ENCODE peak calls at places on chromosome 22, in eight cellular contexts. I, O, Z, G, B, E, U and M are unnamed samples.

GRCh38 chr22:48940266-48940987 is 887.2 kb downstream of the BRD1 start:
- DNase-seq in I (no peak), O (no peak), Z (no peak), G (no peak), B (peak), E (no peak), U (peak), M (no peak)

GRCh38 chr22:35212020-35212419 is 45.3 kb upstream of the HMGXB4 start:
- DNase-seq in I (no peak), O (no peak), Z (no peak), G (no peak), B (peak), E (no peak), U (no peak), M (peak)

GRCh38 chr22:35172452-35172851 is 84.8 kb upstream of the HMGXB4 start:
- DNase-seq in I (no peak), O (no peak), Z (no peak), G (no peak), B (no peak), E (no peak), U (no peak), M (no peak)

GRCh38 chr22:43081968-43082367 is 7.2 kb downstream of the TTLL1 start:
- DNase-seq in I (no peak), O (no peak), Z (no peak), G (no peak), B (no peak), E (no peak), U (no peak), M (no peak)

GRCh38 chr22:43014062-43014875 is 680 bp downstream of the PACSIN2 start:
- DNase-seq in I (peak), O (no peak), Z (peak), G (peak), B (peak), E (no peak), U (peak), M (peak)

GRCh38 chr22:31400023-31400397 is 606 bp downstream of the DRG1 start:
- DNase-seq in I (no peak), O (no peak), Z (no peak), G (no peak), B (no peak), E (no peak), U (peak), M (no peak)

GRCh38 chr22:46528121-46528610 is 9.3 kb downstream of the CELSR1 start:
- DNase-seq in I (no peak), O (no peak), Z (no peak), G (no peak), B (no peak), E (peak), U (no peak), M (no peak)

GRCh38 chr22:42645341-42645937 is 3.8 kb downstream of the CYB5R3 start:
- DNase-seq in I (no peak), O (no peak), Z (peak), G (no peak), B (peak), E (no peak), U (no peak), M (peak)

GRCh38 chr22:35448552-35448922 is 48.6 kb downstream of the MCM5 start:
- DNase-seq in I (no peak), O (no peak), Z (no peak), G (no peak), B (no peak), E (no peak), U (no peak), M (no peak)

GRCh38 chr22:32541481-32541880 is 66.9 kb downstream of the FBXO7 start:
- DNase-seq in I (peak), O (no peak), Z (no peak), G (no peak), B (no peak), E (no peak), U (no peak), M (no peak)

GRCh38 chr22:35955546-35955945 is 73.1 kb downstream of the RBFOX2 start:
- DNase-seq in I (no peak), O (no peak), Z (no peak), G (no peak), B (no peak), E (no peak), U (no peak), M (no peak)

GRCh38 chr22:26460202-26460601 is 23.4 kb downstream of the HPS4 start:
- DNase-seq in I (no peak), O (no peak), Z (no peak), G (no peak), B (no peak), E (no peak), U (no peak), M (no peak)

GRCh38 chr22:25021976-25022711 is 69.6 kb downstream of the KIAA1671 start:
- DNase-seq in I (no peak), O (no peak), Z (no peak), G (no peak), B (no peak), E (no peak), U (no peak), M (no peak)

GRCh38 chr22:36356708-36357694 is 30.8 kb downstream of the MYH9 start:
- DNase-seq in I (no peak), O (no peak), Z (no peak), G (no peak), B (no peak), E (no peak), U (no peak), M (no peak)

GRCh38 chr22:49657275-49657973 is 170.2 kb downstream of the BRD1 start:
- DNase-seq in I (peak), O (peak), Z (peak), G (no peak), B (peak), E (no peak), U (peak), M (peak)

GRCh38 chr22:46415816-46416536 is 80.5 kb downstream of the TRMU start:
- DNase-seq in I (no peak), O (no peak), Z (no peak), G (no peak), B (no peak), E (no peak), U (no peak), M (no peak)

GRCh38 chr22:36385491-36386350 is 2.0 kb downstream of the MYH9 start:
- DNase-seq in I (peak), O (no peak), Z (no peak), G (peak), B (peak), E (no peak), U (peak), M (peak)

GRCh38 chr22:49829044-49829719 is 1.5 kb upstream of the BRD1 start:
- DNase-seq in I (no peak), O (no peak), Z (no peak), G (no peak), B (no peak), E (no peak), U (no peak), M (no peak)

GRCh38 chr22:49957826-49958461 is 2.6 kb upstream of the PIM3 start:
- DNase-seq in I (no peak), O (no peak), Z (no peak), G (no peak), B (peak), E (no peak), U (peak), M (no peak)

GRCh38 chr22:35539487-35539886 is 1.1 kb upstream of the RASD2 start:
- DNase-seq in I (no peak), O (no peak), Z (no peak), G (no peak), B (no peak), E (no peak), U (no peak), M (no peak)

GRCh38 chr22:46046299-46046685 is 69.3 kb upstream of the WNT7B start:
- DNase-seq in I (peak), O (peak), Z (no peak), G (no peak), B (no peak), E (no peak), U (peak), M (no peak)

GRCh38 chr22:31734512-31734911 is 15.4 kb downstream of the PRR14L start:
- DNase-seq in I (peak), O (no peak), Z (no peak), G (no peak), B (no peak), E (no peak), U (no peak), M (no peak)

GRCh38 chr22:24744638-24745037 is 29.9 kb downstream of the PIWIL3 start:
- DNase-seq in I (no peak), O (no peak), Z (no peak), G (no peak), B (no peak), E (no peak), U (no peak), M (no peak)

GRCh38 chr22:47116426-47117341 is 354.2 kb downstream of the TBC1D22A start:
- DNase-seq in I (no peak), O (no peak), Z (no peak), G (no peak), B (no peak), E (no peak), U (no peak), M (no peak)

GRCh38 chr22:47205562-47205961 is 443.1 kb downstream of the TBC1D22A start:
- DNase-seq in I (no peak), O (no peak), Z (no peak), G (no peak), B (peak), E (no peak), U (no peak), M (no peak)

GRCh38 chr22:49546811-49547585 is 280.7 kb downstream of the BRD1 start:
- DNase-seq in I (peak), O (no peak), Z (no peak), G (no peak), B (no peak), E (no peak), U (no peak), M (no peak)

GRCh38 chr22:46754110-46754799 is 8.2 kb upstream of the TBC1D22A start:
- DNase-seq in I (peak), O (peak), Z (peak), G (peak), B (peak), E (peak), U (peak), M (peak)

GRCh38 chr22:35961480-35961902 is 67.1 kb downstream of the RBFOX2 start:
- DNase-seq in I (no peak), O (no peak), Z (peak), G (no peak), B (no peak), E (peak), U (no peak), M (no peak)

GRCh38 chr22:48673806-48674500 is 1153.7 kb downstream of the BRD1 start:
- DNase-seq in I (no peak), O (no peak), Z (no peak), G (no peak), B (no peak), E (no peak), U (no peak), M (no peak)

GRCh38 chr22:17257091-17257490 is 37.9 kb upstream of the ADA2 start:
- DNase-seq in I (no peak), O (no peak), Z (no peak), G (no peak), B (no peak), E (no peak), U (no peak), M (no peak)

GRCh38 chr22:49303061-49303735 is 524.5 kb downstream of the BRD1 start:
- DNase-seq in I (peak), O (no peak), Z (no peak), G (peak), B (peak), E (no peak), U (no peak), M (no peak)

GRCh38 chr22:26517429-26517828 is 5.2 kb upstream of the TFIP11 start:
- DNase-seq in I (no peak), O (no peak), Z (no peak), G (no peak), B (no peak), E (no peak), U (no peak), M (no peak)

GRCh38 chr22:43090130-43090789 is 1.1 kb upstream of the TTLL1 start:
- DNase-seq in I (peak), O (no peak), Z (peak), G (no peak), B (peak), E (peak), U (peak), M (peak)

GRCh38 chr22:43060213-43060612 is 29.0 kb downstream of the TTLL1 start:
- DNase-seq in I (peak), O (no peak), Z (no peak), G (no peak), B (peak), E (no peak), U (peak), M (peak)

GRCh38 chr22:25987948-25988347 is 181.3 kb upstream of the SEZ6L start:
- DNase-seq in I (no peak), O (no peak), Z (no peak), G (no peak), B (no peak), E (no peak), U (no peak), M (no peak)

GRCh38 chr22:35484651-35485372 is 55.8 kb upstream of the RASD2 start:
- DNase-seq in I (no peak), O (no peak), Z (no peak), G (no peak), B (no peak), E (no peak), U (no peak), M (no peak)

GRCh38 chr22:46604306-46604690 is 15.9 kb upstream of the GRAMD4 start:
- DNase-seq in I (peak), O (no peak), Z (peak), G (no peak), B (no peak), E (no peak), U (peak), M (peak)

GRCh38 chr22:39501644-39502108 is 414 bp upstream of the MIEF1 start:
- DNase-seq in I (no peak), O (no peak), Z (no peak), G (no peak), B (no peak), E (no peak), U (no peak), M (no peak)

GRCh38 chr22:39502789-39503464 is 837 bp downstream of the MIEF1 start:
- DNase-seq in I (no peak), O (no peak), Z (no peak), G (no peak), B (no peak), E (no peak), U (no peak), M (peak)

GRCh38 chr22:39504071-39504470 is 2.0 kb downstream of the MIEF1 start:
- DNase-seq in I (no peak), O (no peak), Z (no peak), G (no peak), B (no peak), E (no peak), U (no peak), M (no peak)

GRCh38 chr22:39503590-39503989 is 1.5 kb downstream of the MIEF1 start:
- DNase-seq in I (no peak), O (no peak), Z (no peak), G (no peak), B (no peak), E (no peak), U (no peak), M (peak)

DNA sequence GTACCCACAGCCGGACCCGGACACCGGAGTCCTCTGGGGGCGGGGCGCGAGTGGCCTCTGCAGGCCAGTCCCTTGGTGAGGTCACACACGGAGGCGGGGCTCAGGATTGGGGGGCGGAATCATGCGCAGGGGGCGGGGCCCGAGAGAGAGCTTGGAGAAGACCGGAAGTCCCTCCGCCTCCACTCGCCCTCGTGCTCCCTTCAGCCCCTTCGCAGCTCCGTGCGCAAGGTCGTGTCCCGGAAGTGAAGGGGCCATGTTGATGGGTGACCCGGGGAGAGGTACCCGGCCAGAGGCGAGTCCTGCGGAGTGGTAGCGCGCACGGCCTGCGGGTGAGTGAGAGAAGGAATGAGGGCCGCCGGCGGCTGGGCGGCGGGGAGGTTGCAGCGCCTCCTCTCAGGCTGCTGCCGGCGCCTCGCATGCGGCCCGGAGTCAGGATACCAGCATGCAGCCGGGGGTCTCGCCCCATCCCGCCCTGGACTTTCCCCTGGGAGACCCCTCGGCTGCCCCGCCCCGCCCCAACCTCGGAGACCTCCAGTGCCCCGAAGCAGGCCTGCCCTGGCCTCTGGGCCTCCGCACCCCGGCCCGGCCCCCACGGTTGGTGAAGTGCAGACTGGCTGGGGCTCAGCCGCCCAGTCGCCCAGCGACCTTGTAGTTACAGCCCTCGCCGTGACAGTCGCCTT is at the start of gene MIEF1:
- DNase-seq in I (peak), O (peak), Z (peak), G (peak), B (peak), E (peak), U (peak), M (peak)
- TF ChIP-seq POLR2A in I (peak), O (no peak), Z (peak), G (peak), B (no peak), E (peak), U (peak), M (peak)

GRCh38 chr22:29454186-29454745 is 15.9 kb downstream of the RFPL1 start:
- DNase-seq in I (peak), O (no peak), Z (no peak), G (no peak), B (no peak), E (no peak), U (no peak), M (no peak)
- TF ChIP-seq POLR2A in I (no peak), O (no peak), Z (no peak), G (no peak), B (no peak), E (no peak), U (no peak), M (no peak)

DNA sequence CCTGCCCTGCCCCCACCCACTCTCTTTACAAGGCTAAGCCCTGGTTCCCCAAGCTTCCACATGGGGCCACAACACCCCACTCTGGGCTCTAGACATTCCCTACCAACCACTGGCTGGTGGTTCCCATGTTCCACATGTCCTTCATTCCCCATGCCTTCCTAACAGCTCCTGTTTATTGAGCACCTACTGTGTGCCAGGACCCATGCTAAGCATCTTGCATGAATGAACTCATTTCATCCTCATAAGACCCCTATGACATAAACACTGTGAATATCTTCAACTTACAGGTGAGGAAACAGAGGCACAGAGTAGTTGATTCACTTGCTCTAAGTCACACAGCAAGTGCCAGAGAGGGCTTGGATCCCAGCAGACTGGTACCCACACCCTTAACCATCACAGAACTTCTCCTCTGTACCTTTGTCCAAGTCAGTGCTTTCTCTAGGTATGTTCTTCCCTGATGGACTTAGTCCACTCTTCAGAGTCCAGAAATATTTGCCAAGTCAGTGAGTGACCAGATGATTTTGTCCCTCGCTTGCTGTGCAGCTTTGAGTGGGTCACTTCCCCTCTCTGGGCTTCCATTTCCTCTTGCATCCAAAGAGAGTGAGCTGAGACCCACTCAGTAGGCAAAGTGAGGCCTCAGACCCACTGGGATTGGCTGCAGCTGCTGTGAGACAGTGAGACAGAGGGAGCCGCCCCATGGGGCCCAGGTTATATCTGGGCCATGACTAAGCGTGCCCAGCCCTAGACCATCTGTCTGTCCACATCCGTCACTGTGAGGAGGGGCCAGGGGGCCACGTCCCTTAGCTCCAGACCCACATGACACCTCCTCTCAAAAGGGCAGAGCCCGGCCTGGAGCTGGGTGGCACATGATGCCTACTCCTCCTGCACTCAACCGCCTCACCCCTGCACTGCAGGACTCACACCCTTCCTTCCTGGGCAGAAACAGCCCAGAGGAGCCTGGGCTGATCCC is 132.4 kb downstream of the MN1 start:
- DNase-seq in I (peak), O (no peak), Z (peak), G (no peak), B (no peak), E (peak), U (peak), M (peak)
- TF ChIP-seq POLR2A in I (no peak), O (no peak), Z (peak), G (no peak), B (no peak), E (no peak), U (no peak), M (peak)

DNA sequence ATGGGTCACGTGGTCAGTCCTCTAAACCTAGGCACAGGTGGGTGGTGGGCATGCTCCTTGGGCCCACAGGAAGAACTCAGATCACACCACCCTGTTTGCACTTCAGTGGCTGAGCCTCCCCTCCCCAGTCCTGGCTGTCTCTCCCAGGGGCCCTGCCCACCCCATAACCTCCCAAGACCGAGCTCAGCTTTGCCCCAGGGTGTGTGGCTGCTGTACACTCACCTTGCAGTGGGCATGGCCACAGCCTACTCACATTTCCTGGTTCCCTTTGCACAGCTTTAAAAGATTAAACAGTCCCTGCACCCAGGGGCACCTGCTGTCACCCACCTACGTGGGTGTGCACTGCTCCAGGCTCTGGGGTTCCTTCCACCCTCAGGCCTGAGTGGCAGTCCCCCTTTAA is 13.8 kb downstream of the TRIOBP start:
- DNase-seq in I (no peak), O (no peak), Z (no peak), G (no peak), B (no peak), E (no peak), U (no peak), M (no peak)
- TF ChIP-seq POLR2A in I (no peak), O (no peak), Z (no peak), G (no peak), B (no peak), E (no peak), U (no peak), M (no peak)

DNA sequence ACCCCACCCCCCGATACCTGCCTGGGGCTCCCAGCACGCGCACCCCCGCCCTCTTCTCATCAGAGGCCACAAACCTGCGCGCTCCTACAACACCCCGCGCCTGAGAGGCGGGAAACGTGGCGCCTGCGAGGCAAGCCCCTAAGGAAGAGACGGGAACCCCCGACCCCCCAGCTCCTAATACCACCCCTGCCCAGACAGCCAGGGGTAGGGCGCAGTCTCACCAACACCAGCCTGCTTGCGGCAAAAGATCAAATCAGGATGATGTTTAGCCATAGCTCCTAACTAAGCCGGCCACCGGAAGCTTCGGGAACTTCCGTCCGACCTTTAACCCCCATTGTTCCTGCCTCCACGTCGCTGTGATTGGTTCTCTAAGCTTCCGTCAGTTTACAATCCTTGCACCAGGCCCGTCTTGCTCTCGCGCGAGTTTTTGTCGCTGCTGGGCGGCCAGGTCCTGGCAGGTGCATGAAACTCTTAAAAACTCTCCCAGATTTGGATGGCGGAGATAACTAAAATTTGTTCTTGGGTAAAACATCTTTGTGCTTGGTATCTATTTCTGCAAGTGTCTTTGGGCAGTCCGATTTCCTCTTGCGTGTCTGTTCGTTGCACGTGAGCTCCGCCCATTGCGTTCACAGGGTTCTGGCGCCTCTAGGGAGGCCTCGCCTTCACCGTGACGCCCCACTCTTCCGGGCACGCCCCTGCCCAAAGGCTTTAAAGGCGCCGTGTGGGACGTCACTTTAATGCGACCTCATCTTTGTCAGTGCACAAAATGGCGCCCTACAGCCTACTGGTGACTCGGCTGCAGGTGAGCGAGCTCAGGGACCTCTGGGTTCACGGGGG is at the start of the genes ACO2 and PHF5A:
- DNase-seq in I (peak), O (peak), Z (peak), G (peak), B (peak), E (peak), U (peak), M (peak)
- TF ChIP-seq POLR2A in I (peak), O (peak), Z (peak), G (peak), B (no peak), E (peak), U (peak), M (peak)